ENCODE peak calls at places on chromosomes 2 and 18, in five cellular contexts. V is EL, L is HTR-8/SVneo, U is A172, A is SJSA1. G is an unnamed sample.
A peak's percentile ranks its signal among the peaks of the same experiment; 100 is the strongest.

GRCh38 chr18:75244336-75244735 is 33.7 kb downstream of the TSHZ1 start:
- DNase-seq in U (no peak), A (no peak), V (peak; percentile 50), L (no peak), G (no peak)

GRCh38 chr18:34787931-34788532 is 77.9 kb downstream of the DTNA start:
- DNase-seq in U (peak; percentile 70), L (peak; percentile 24), A (no peak), V (peak; percentile 55), G (peak; percentile 17)

GRCh38 chr2:72718906-72719305 is 106.9 kb downstream of the EXOC6B start:
- DNase-seq in V (peak; percentile 10), A (no peak), U (no peak), L (no peak), G (no peak)

GRCh38 chr2:71393216-71393615 is 60.1 kb upstream of the DYSF start:
- DNase-seq in U (no peak), A (no peak), V (no peak), L (no peak), G (no peak)

GRCh38 chr2:44652701-44653100 is 288.8 kb upstream of the SIX3 start:
- DNase-seq in U (no peak), L (no peak), V (no peak), A (no peak), G (no peak)

GRCh38 chr2:161586517-161587167 is 37.6 kb upstream of the SLC4A10 start:
- DNase-seq in U (peak; percentile 20), L (peak; percentile 5), V (peak; percentile 5), A (no peak), G (no peak)

GRCh38 chr18:59960272-59960671 is 60.5 kb downstream of the PMAIP1 start:
- DNase-seq in L (no peak), V (no peak), A (no peak), U (no peak), G (no peak)

GRCh38 chr18:74499633-74500032 is 3.5 kb downstream of the CNDP2 start:
- DNase-seq in U (peak; percentile 18), V (peak; percentile 69), A (no peak), L (no peak), G (no peak)

GRCh38 chr2:53787255-53787910 is 539 bp downstream of the ERLEC1 start:
- DNase-seq in U (peak; percentile 17), V (peak; percentile 35), L (no peak), A (no peak), G (no peak)

GRCh38 chr18:3511980-3512379 is 62.0 kb downstream of the TGIF1 start:
- DNase-seq in V (peak; percentile 87), A (peak; percentile 60), U (peak; percentile 82), L (peak; percentile 56), G (no peak)

GRCh38 chr18:24214913-24215312 is 76.1 kb downstream of the CABYR start:
- DNase-seq in L (no peak), V (no peak), A (no peak), U (no peak), G (no peak)

GRCh38 chr2:207725815-207726578 is 14.6 kb downstream of the CCNYL1 start:
- DNase-seq in L (no peak), V (no peak), U (no peak), A (no peak), G (no peak)

GRCh38 chr2:190804182-190804795 is 76.3 kb upstream of the GLS start:
- DNase-seq in U (no peak), V (peak; percentile 21), A (no peak), L (no peak), G (no peak)

GRCh38 chr2:48249631-48250473 is 280.1 kb upstream of the STON1 start:
- DNase-seq in U (no peak), A (no peak), V (peak; percentile 26), L (no peak), G (peak; percentile 25)

GRCh38 chr18:55328301-55328700 is 259.7 kb downstream of the TCF4 start:
- DNase-seq in A (no peak), L (no peak), V (peak; percentile 42), U (peak; percentile 41), G (peak; percentile 45)

GRCh38 chr18:48452863-48453323 is 43.7 kb upstream of the ZBTB7C start:
- DNase-seq in L (no peak), A (no peak), V (no peak), U (no peak), G (no peak)

GRCh38 chr2:43539991-43540860 is 55.6 kb downstream of the THADA start:
- DNase-seq in U (peak; percentile 12), L (no peak), V (peak; percentile 79), A (no peak), G (peak; percentile 55)

GRCh38 chr2:240506406-240507059 is 51.3 kb downstream of the ANKMY1 start:
- DNase-seq in V (no peak), L (no peak), U (no peak), A (peak; percentile 22), G (no peak)

GRCh38 chr2:76678358-76679024 is 843.7 kb downstream of the LRRTM4 start:
- DNase-seq in U (no peak), V (no peak), A (no peak), L (no peak), G (no peak)

GRCh38 chr2:86036790-86037138 is 68.9 kb downstream of the POLR1A start:
- DNase-seq in U (no peak), L (no peak), V (no peak), A (no peak), G (no peak)

G was measured in brain pericyte.